ENCODE peak calls at places on chromosomes 3 and 15, in five cellular contexts. R is stromal cell of bone marrow, A is psoas muscle, F is anterior cingulate cortex, Q is neural crest cell. N is an unnamed sample.

GRCh38 chr3:13016083-13016725 is 57.0 kb downstream of the IQSEC1 start:
- DNase-seq in R (no peak), A (peak; percentile 79), F (no peak), Q (no peak), N (peak; percentile 90)

GRCh38 chr3:23161896-23162570 is 41.1 kb upstream of the UBE2E2 start:
- DNase-seq in R (peak; percentile 33), A (no peak), F (no peak), Q (no peak), N (no peak)

GRCh38 chr3:16456784-16457415 is 56.6 kb downstream of the RFTN1 start:
- DNase-seq in R (peak; percentile 72), A (no peak), F (peak; percentile 8), Q (no peak), N (no peak)

GRCh38 chr3:119657887-119658702 is 2.3 kb downstream of the POPDC2 start:
- DNase-seq in R (no peak), A (no peak), F (no peak), Q (no peak), N (no peak)

GRCh38 chr3:14472471-14473351 is 67.4 kb downstream of the GRIP2 start:
- DNase-seq in R (peak; percentile 78), A (no peak), F (no peak), Q (no peak), N (no peak)

GRCh38 chr3:52350436-52350835 is 34.3 kb downstream of the DNAH1 start:
- DNase-seq in R (no peak), A (peak; percentile 29), F (no peak), Q (no peak), N (no peak)

GRCh38 chr3:52345521-52346110 is 29.5 kb downstream of the DNAH1 start:
- DNase-seq in R (peak; percentile 38), A (no peak), F (no peak), Q (no peak), N (no peak)

GRCh38 chr3:55725681-55726500 is 238.8 kb upstream of the WNT5A start:
- DNase-seq in R (no peak), A (no peak), F (no peak), Q (no peak), N (no peak)

GRCh38 chr3:128060473-128061381 is 8.5 kb downstream of the SEC61A1 start:
- DNase-seq in R (peak; percentile 91), A (no peak), F (no peak), Q (no peak), N (no peak)

GRCh38 chr3:175778994-175779393 is 919.9 kb downstream of the NAALADL2 start:
- DNase-seq in R (no peak), A (no peak), F (no peak), Q (no peak), N (no peak)

GRCh38 chr3:56980798-56981390 is 79.6 kb upstream of the SPATA12 start:
- DNase-seq in R (peak; percentile 99), A (no peak), F (no peak), Q (no peak), N (peak; percentile 75)

GRCh38 chr3:172676208-172676920 is 34.5 kb downstream of the NCEH1 start:
- DNase-seq in R (no peak), A (no peak), F (no peak), Q (no peak), N (no peak)

GRCh38 chr3:31377045-31377642 is 155.6 kb upstream of the STT3B start:
- DNase-seq in R (no peak), A (no peak), F (no peak), Q (no peak), N (no peak)

GRCh38 chr3:141605883-141606282 is 119.1 kb downstream of the RASA2 start:
- DNase-seq in R (no peak), A (no peak), F (no peak), Q (no peak), N (no peak)

GRCh38 chr3:128226186-128226725 is 73.0 kb downstream of the EEFSEC start:
- DNase-seq in R (no peak), A (no peak), F (no peak), Q (no peak), N (no peak)

GRCh38 chr15:76185716-76186115 is 125.6 kb downstream of the ETFA start:
- DNase-seq in R (peak; percentile 44), A (no peak), F (no peak), Q (peak; percentile 11), N (no peak)

GRCh38 chr15:96247631-96248305 is 82.7 kb upstream of the NR2F2 start:
- DNase-seq in R (no peak), A (no peak), F (no peak), Q (no peak), N (no peak)

GRCh38 chr3:151964768-151965167 is 91.3 kb downstream of the SUCNR1 start:
- DNase-seq in R (no peak), A (no peak), F (no peak), Q (no peak), N (no peak)

GRCh38 chr3:154510780-154511179 is 80.8 kb upstream of the GPR149 start:
- DNase-seq in R (no peak), A (no peak), F (no peak), Q (no peak), N (no peak)

GRCh38 chr3:127022849-127023248 is 39.9 kb downstream of the PLXNA1 start:
- DNase-seq in R (no peak), A (no peak), F (no peak), Q (no peak), N (no peak)

GRCh38 chr3:32424581-32425250 is 33.1 kb downstream of the CMTM7 start:
- DNase-seq in R (no peak), A (no peak), F (no peak), Q (no peak), N (no peak)

GRCh38 chr3:195003006-195003892 is 267.7 kb downstream of the XXYLT1 start:
- DNase-seq in R (peak; percentile 68), A (peak; percentile 89), F (no peak), Q (no peak), N (peak; percentile 75)

GRCh38 chr15:87710406-87710805 is 546.1 kb downstream of the NTRK3 start:
- DNase-seq in R (peak; percentile 27), A (no peak), F (no peak), Q (no peak), N (no peak)

GRCh38 chr15:74983725-74984231 is 11.6 kb upstream of the SCAMP5 start:
- DNase-seq in R (no peak), A (no peak), F (no peak), Q (no peak), N (no peak)

GRCh38 chr3:27354161-27354560 is 15.0 kb downstream of the NEK10 start:
- DNase-seq in R (no peak), A (no peak), F (no peak), Q (no peak), N (no peak)

GRCh38 chr3:183006396-183007002 is 26.2 kb upstream of the DCUN1D1 start:
- DNase-seq in R (no peak), A (no peak), F (no peak), Q (no peak), N (no peak)

GRCh38 chr3:149247929-149248691 is 26.5 kb upstream of the CP start:
- DNase-seq in R (no peak), A (no peak), F (no peak), Q (no peak), N (no peak)